ENCODE peak calls at places on chromosomes 13 and 19, in seven cellular contexts. One of them, this sample, is unnamed.

GRCh38 chr13:42490676-42491075 is 83.3 kb upstream of the TNFSF11 start:
- DNase-seq in stimulated activated CD4-positive, alpha-beta T cell treated with anti-CD3 and anti-CD28 coated beads, Interleukin-2, amount 100 ng/mL, for 4 hours: no peak
- DNase-seq in HCT116: no peak
- DNase-seq in substantia nigra: no peak
- DNase-seq in endodermal cell: no peak
- DNase-seq in Caki2: no peak
- DNase-seq in SHP77: no peak
- DNase-seq in this sample: no peak

GRCh38 chr13:29791997-29792775 is 58.2 kb downstream of the UBL3 start:
- DNase-seq in stimulated activated CD4-positive, alpha-beta T cell treated with anti-CD3 and anti-CD28 coated beads, Interleukin-2, amount 100 ng/mL, for 4 hours: no peak
- DNase-seq in HCT116: no peak
- DNase-seq in substantia nigra: no peak
- DNase-seq in endodermal cell: no peak
- DNase-seq in Caki2: no peak
- DNase-seq in SHP77: no peak
- DNase-seq in this sample: no peak

GRCh38 chr13:113113846-113114271 is 8.3 kb downstream of the F7 start:
- DNase-seq in stimulated activated CD4-positive, alpha-beta T cell treated with anti-CD3 and anti-CD28 coated beads, Interleukin-2, amount 100 ng/mL, for 4 hours: no peak
- DNase-seq in HCT116: no peak
- DNase-seq in substantia nigra: no peak
- DNase-seq in endodermal cell: peak
- DNase-seq in Caki2: no peak
- DNase-seq in SHP77: no peak
- DNase-seq in this sample: no peak

GRCh38 chr13:50529154-50529882 is 314.2 kb downstream of the DLEU7 start:
- DNase-seq in stimulated activated CD4-positive, alpha-beta T cell treated with anti-CD3 and anti-CD28 coated beads, Interleukin-2, amount 100 ng/mL, for 4 hours: peak
- DNase-seq in HCT116: peak
- DNase-seq in substantia nigra: peak
- DNase-seq in endodermal cell: peak
- DNase-seq in Caki2: peak
- DNase-seq in SHP77: peak
- DNase-seq in this sample: peak

GRCh38 chr13:33547035-33547434 is 261.5 kb upstream of the STARD13 start:
- DNase-seq in stimulated activated CD4-positive, alpha-beta T cell treated with anti-CD3 and anti-CD28 coated beads, Interleukin-2, amount 100 ng/mL, for 4 hours: no peak
- DNase-seq in HCT116: no peak
- DNase-seq in substantia nigra: no peak
- DNase-seq in endodermal cell: no peak
- DNase-seq in Caki2: no peak
- DNase-seq in SHP77: no peak
- DNase-seq in this sample: no peak

GRCh38 chr19:36849701-36850645 is 703 bp upstream of the ZNF345 start:
- DNase-seq in stimulated activated CD4-positive, alpha-beta T cell treated with anti-CD3 and anti-CD28 coated beads, Interleukin-2, amount 100 ng/mL, for 4 hours: peak
- DNase-seq in HCT116: no peak
- DNase-seq in substantia nigra: peak
- DNase-seq in endodermal cell: peak
- DNase-seq in Caki2: peak
- DNase-seq in SHP77: peak
- DNase-seq in this sample: peak

GRCh38 chr13:40096357-40096911 is 441.0 kb downstream of the COG6 start:
- DNase-seq in stimulated activated CD4-positive, alpha-beta T cell treated with anti-CD3 and anti-CD28 coated beads, Interleukin-2, amount 100 ng/mL, for 4 hours: peak
- DNase-seq in HCT116: no peak
- DNase-seq in substantia nigra: no peak
- DNase-seq in endodermal cell: no peak
- DNase-seq in Caki2: no peak
- DNase-seq in SHP77: no peak
- DNase-seq in this sample: no peak

GRCh38 chr13:73492811-73493210 is 434.0 kb downstream of the KLF5 start:
- DNase-seq in stimulated activated CD4-positive, alpha-beta T cell treated with anti-CD3 and anti-CD28 coated beads, Interleukin-2, amount 100 ng/mL, for 4 hours: no peak
- DNase-seq in HCT116: no peak
- DNase-seq in substantia nigra: no peak
- DNase-seq in endodermal cell: no peak
- DNase-seq in Caki2: no peak
- DNase-seq in SHP77: no peak
- DNase-seq in this sample: no peak